ENCODE peak calls at places on chromosomes 5 and 9, in six cellular contexts. R is activated CD4-positive, alpha-beta T cell treated with anti-CD3 and anti-CD28 coated beads for 4 hours; H is Kasumi-1; B is NCI-H1436; Z is midbrain; O is RKO. V is an unnamed sample.

GRCh38 chr9:652896-653295 is 188.6 kb upstream of the DMRT1 start:
- DNase-seq in B (no peak), R (no peak), O (no peak), Z (no peak), H (no peak), V (no peak)

GRCh38 chr5:150846651-150847333 is 471 bp downstream of the IRGM start:
- DNase-seq in H (peak), Z (peak), R (peak), B (peak), O (peak), V (peak)

GRCh38 chr5:69024241-69024651 is 69.6 kb upstream of the SLC30A5 start:
- DNase-seq in Z (peak), R (peak), O (peak), H (peak), B (peak), V (no peak)

GRCh38 chr5:72203251-72203845 is 96.1 kb downstream of the MAP1B start:
- DNase-seq in H (no peak), B (no peak), Z (no peak), R (no peak), O (no peak), V (no peak)

GRCh38 chr5:53679261-53679660 is 118.8 kb downstream of the NDUFS4 start:
- DNase-seq in H (no peak), O (no peak), R (no peak), B (no peak), Z (no peak), V (no peak)

GRCh38 chr5:39209924-39210323 is 9.4 kb downstream of the FYB1 start:
- DNase-seq in O (no peak), H (peak), Z (no peak), R (peak), B (no peak), V (peak)

GRCh38 chr5:157384971-157385709 is 74.9 kb upstream of the NIPAL4 start:
- DNase-seq in B (no peak), R (no peak), H (no peak), Z (no peak), O (peak), V (no peak)

GRCh38 chr9:15127831-15128230 is 179.2 kb downstream of the TTC39B start:
- DNase-seq in H (no peak), O (no peak), B (no peak), Z (no peak), R (no peak), V (no peak)

GRCh38 chr9:79362100-79363081 is 209.4 kb upstream of the TLE4 start:
- DNase-seq in B (no peak), R (no peak), O (no peak), Z (no peak), H (no peak), V (no peak)

GRCh38 chr5:98128846-98129245 is 644.6 kb upstream of the RGMB start:
- DNase-seq in R (no peak), O (no peak), H (no peak), B (no peak), Z (no peak), V (no peak)

GRCh38 chr9:81002242-81002641 is 687.1 kb downstream of the TLE1 start:
- DNase-seq in H (no peak), Z (no peak), R (no peak), O (no peak), B (no peak), V (no peak)

GRCh38 chr5:16508730-16509531 is 43.3 kb upstream of the ZNF622 start:
- DNase-seq in O (no peak), R (no peak), Z (no peak), H (no peak), B (no peak), V (no peak)

GRCh38 chr5:57338068-57338848 is 144.4 kb downstream of the ACTBL2 start:
- DNase-seq in Z (no peak), O (peak), R (no peak), H (peak), B (no peak), V (no peak)

GRCh38 chr9:126842977-126843799 is 17.3 kb upstream of the ZBTB34 start:
- DNase-seq in O (no peak), H (peak), Z (peak), B (no peak), R (no peak), V (no peak)